ENCODE peak calls at places on chromosomes 16 and 17, in eight cellular contexts. H, G, A, N, X, D, R and B are unnamed samples. For H3K36me3, the result is how much of the 10 kb centered on the place peaks cover.

GRCh38 chr16:88914750-88915368 is 48.4 kb upstream of the PABPN1L start:
- DNase-seq in H (no peak), G (no peak), A (no peak), N (peak), X (no peak), D (no peak), R (no peak), B (peak)

GRCh38 chr17:40557531-40558299 is 7.6 kb downstream of the CCR7 start:
- DNase-seq in H (no peak), G (no peak), A (peak), N (peak), X (no peak), D (peak), R (peak), B (no peak)

GRCh38 chr17:70022175-70022574 is 52.9 kb upstream of the KCNJ16 start:
- DNase-seq in H (no peak), G (no peak), A (no peak), N (no peak), X (no peak), D (no peak), R (no peak), B (no peak)

GRCh38 chr17:41003926-41004325 is 4.2 kb upstream of the KRTAP3-2 start:
- DNase-seq in H (no peak), G (no peak), A (no peak), N (no peak), X (no peak), D (no peak), R (no peak), B (no peak)

GRCh38 chr17:41784207-41784744 is 2.2 kb downstream of the JUP start:
- DNase-seq in H (no peak), G (peak), A (no peak), N (peak), X (peak), D (peak), R (no peak), B (no peak)

GRCh38 chr16:24848065-24848464 is 2.3 kb downstream of the SLC5A11 start:
- DNase-seq in H (no peak), G (peak), A (no peak), N (peak), X (no peak), D (no peak), R (no peak), B (no peak)

GRCh38 chr16:85354623-85355514 is 242.6 kb upstream of the CIBAR2 start:
- DNase-seq in H (no peak), G (peak), A (no peak), N (peak), X (no peak), D (no peak), R (peak), B (peak)

GRCh38 chr16:19486744-19487325 is 35.1 kb downstream of the GDE1 start:
- DNase-seq in H (no peak), G (no peak), A (no peak), N (no peak), X (no peak), D (no peak), R (no peak), B (no peak)

GRCh38 chr17:46072998-46073397 is 73.9 kb downstream of the STH start:
- DNase-seq in H (no peak), G (peak), A (no peak), N (peak), X (no peak), D (no peak), R (no peak), B (peak)

GRCh38 chr16:30965436-30965835 is 7.9 kb downstream of the SETD1A start:
- DNase-seq in H (no peak), G (no peak), A (no peak), N (no peak), X (no peak), D (no peak), R (no peak), B (no peak)

GRCh38 chr17:54891176-54891821 is 9.4 kb upstream of the TOM1L1 start:
- DNase-seq in H (no peak), G (peak), A (no peak), N (peak), X (no peak), D (peak), R (no peak), B (peak)
- TF ChIP-seq CTCF in H (peak), G (peak), A (no peak), N (peak), X (no peak), D (peak), R (peak), B (peak)

GRCh38 chr17:42842286-42842685 is 2.1 kb upstream of the AOC2 start:
- DNase-seq in H (no peak), G (no peak), A (no peak), N (no peak), X (no peak), D (no peak), R (no peak), B (no peak)
- H3K36me3 ChIP-seq in H (under half), G (half or more), A (half or more), N (under half), X (under half), D (under half), R (half or more), B (under half)

GRCh38 chr16:72195609-72196008 is 23.7 kb upstream of the PMFBP1 start:
- DNase-seq in H (no peak), G (no peak), A (no peak), N (no peak), X (no peak), D (no peak), R (no peak), B (no peak)
- TF ChIP-seq CTCF in H (no peak), G (peak), A (no peak), N (no peak), X (no peak), D (no peak), R (no peak), B (no peak)

GRCh38 chr17:77197115-77197514 is 56.3 kb downstream of the SEC14L1 start:
- DNase-seq in H (no peak), G (no peak), A (no peak), N (no peak), X (no peak), D (no peak), R (no peak), B (no peak)
- H3K36me3 ChIP-seq in H (under half), G (half or more), A (under half), N (under half), X (under half), D (under half), R (half or more), B (under half)

GRCh38 chr17:9465216-9465921 is 110.3 kb downstream of the STX8 start:
- DNase-seq in H (no peak), G (peak), A (no peak), N (peak), X (no peak), D (no peak), R (no peak), B (no peak)
- TF ChIP-seq CTCF in H (no peak), G (peak), A (no peak), N (peak), X (no peak), D (no peak), R (no peak), B (peak)

DNA sequence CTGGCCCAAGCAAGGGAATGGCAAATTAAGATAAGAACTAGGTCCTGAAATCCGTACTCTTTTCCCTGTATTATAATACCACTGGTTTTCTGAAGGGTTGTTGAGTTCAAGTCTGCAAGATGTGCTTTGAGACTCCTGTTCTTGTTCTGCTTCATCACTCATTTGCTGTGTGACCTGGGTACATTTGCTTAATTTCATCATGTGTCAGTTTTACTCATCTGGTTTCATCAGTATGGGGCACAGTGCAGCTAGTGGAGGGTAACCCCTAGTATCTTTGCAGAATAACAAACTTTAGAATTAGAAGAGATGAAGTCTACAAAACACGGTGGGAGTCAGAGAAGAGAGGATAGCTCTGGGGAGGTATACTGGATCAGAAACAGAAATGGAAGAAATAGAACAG is 21.9 kb upstream of the EFCAB13 start:
- DNase-seq in H (no peak), G (no peak), A (no peak), N (no peak), X (no peak), D (no peak), R (no peak), B (no peak)
- H3K36me3 ChIP-seq in H (under half), G (under half), A (under half), N (half or more), X (under half), D (under half), R (under half), B (under half)

GRCh38 chr17:80466188-80466705 is 10.2 kb downstream of the NPTX1 start:
- DNase-seq in H (no peak), G (no peak), A (no peak), N (no peak), X (no peak), D (no peak), R (no peak), B (no peak)
- TF ChIP-seq CTCF in H (no peak), G (no peak), A (no peak), N (no peak), X (no peak), D (no peak), R (no peak), B (no peak)

DNA sequence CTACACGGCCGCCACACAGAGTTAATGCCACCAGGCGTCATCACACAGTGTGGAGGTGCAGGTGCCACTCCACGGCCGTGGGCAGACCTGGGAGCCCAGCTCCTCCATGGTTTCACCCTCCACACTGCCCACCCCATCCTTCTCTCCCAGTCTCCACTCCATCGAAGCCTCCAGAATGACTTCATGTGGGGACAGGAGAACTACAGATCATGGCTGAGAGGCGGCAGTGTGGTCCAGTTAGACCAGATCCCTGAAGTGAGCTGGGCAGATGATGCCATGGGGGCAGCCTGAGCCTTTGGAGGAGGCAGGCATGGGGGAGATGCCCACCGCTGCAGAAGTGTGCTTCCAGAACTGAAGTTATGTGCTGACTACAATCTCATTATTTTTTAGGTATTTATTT is 38.0 kb upstream of the FAAP100 start:
- DNase-seq in H (no peak), G (no peak), A (no peak), N (no peak), X (no peak), D (no peak), R (no peak), B (no peak)
- H3K36me3 ChIP-seq in H (under half), G (half or more), A (under half), N (half or more), X (half or more), D (under half), R (half or more), B (under half)

GRCh38 chr16:3091551-3091950 is 7.5 kb downstream of the ZSCAN10 start:
- DNase-seq in H (no peak), G (no peak), A (no peak), N (no peak), X (no peak), D (no peak), R (no peak), B (no peak)
- TF ChIP-seq CTCF in H (no peak), G (no peak), A (no peak), N (no peak), X (no peak), D (no peak), R (no peak), B (no peak)